ENCODE peak calls at places on chromosomes 11 and 22, in four cellular contexts. One of them, this sample, is unnamed.
A peak's percentile ranks its signal among the peaks of the same experiment; 100 is the strongest.

GRCh38 chr11:2114430-2115241 is 24.6 kb downstream of the IGF2 start:
- DNase-seq in K562: no peak
- DNase-seq in HL-60: no peak
- DNase-seq in GM12878: no peak
- DNase-seq in this sample: no peak

GRCh38 chr11:107196732-107197131 is 178.5 kb upstream of the GUCY1A2 start:
- DNase-seq in GM12878: no peak
- DNase-seq in HL-60: no peak
- DNase-seq in K562: no peak
- DNase-seq in this sample: no peak

GRCh38 chr11:38598413-38598812 is 2000.4 kb upstream of the RAG2 start:
- DNase-seq in K562: no peak
- DNase-seq in GM12878: no peak
- DNase-seq in HL-60: no peak
- DNase-seq in this sample: no peak

GRCh38 chr22:45308624-45309421 is 911 bp upstream of the FAM118A start:
- DNase-seq in HL-60: peak; percentile 49
- DNase-seq in K562: no peak
- DNase-seq in GM12878: no peak
- DNase-seq in this sample: no peak

GRCh38 chr11:44814881-44815592 is 88.3 kb downstream of the TSPAN18 start:
- DNase-seq in K562: no peak
- DNase-seq in GM12878: no peak
- DNase-seq in HL-60: peak; percentile 66
- DNase-seq in this sample: no peak

GRCh38 chr11:16739326-16739875 is 954 bp downstream of the C11orf58 start:
- DNase-seq in HL-60: no peak
- DNase-seq in K562: no peak
- DNase-seq in GM12878: no peak
- DNase-seq in this sample: no peak

GRCh38 chr22:26835929-26836528 is 178.6 kb downstream of the MIAT start:
- DNase-seq in GM12878: no peak
- DNase-seq in K562: peak; percentile 65
- DNase-seq in HL-60: peak; percentile 15
- DNase-seq in this sample: peak; percentile 37

GRCh38 chr11:8207080-8208000 is 38.5 kb upstream of the RIC3 start:
- DNase-seq in K562: no peak
- DNase-seq in GM12878: no peak
- DNase-seq in HL-60: no peak
- DNase-seq in this sample: no peak

GRCh38 chr22:42277988-42278776 is 7.7 kb upstream of the TCF20 start:
- DNase-seq in GM12878: no peak
- DNase-seq in K562: no peak
- DNase-seq in HL-60: no peak
- DNase-seq in this sample: no peak

GRCh38 chr22:46401370-46401769 is 65.9 kb downstream of the TRMU start:
- DNase-seq in K562: no peak
- DNase-seq in GM12878: no peak
- DNase-seq in HL-60: no peak
- DNase-seq in this sample: no peak

GRCh38 chr22:43535741-43536140 is 123.9 kb downstream of the MPPED1 start:
- DNase-seq in GM12878: no peak
- DNase-seq in HL-60: no peak
- DNase-seq in K562: no peak
- DNase-seq in this sample: no peak

GRCh38 chr11:83408946-83409345 is 122.8 kb upstream of the CCDC90B start:
- DNase-seq in HL-60: no peak
- DNase-seq in GM12878: no peak
- DNase-seq in K562: no peak
- DNase-seq in this sample: no peak

GRCh38 chr22:31969789-31970489 is 25.6 kb downstream of the YWHAH start:
- DNase-seq in GM12878: no peak
- DNase-seq in HL-60: peak; percentile 13
- DNase-seq in K562: peak; percentile 58
- DNase-seq in this sample: peak; percentile 73

GRCh38 chr11:114082415-114082748 is 22.9 kb downstream of the ZBTB16 start:
- DNase-seq in HL-60: peak; percentile 80
- DNase-seq in K562: no peak
- DNase-seq in GM12878: no peak
- DNase-seq in this sample: no peak

GRCh38 chr11:65430406-65431217 is 8.0 kb downstream of the NEAT1 start:
- DNase-seq in HL-60: no peak
- DNase-seq in GM12878: no peak
- DNase-seq in K562: no peak
- DNase-seq in this sample: no peak

GRCh38 chr11:88420165-88420781 is 82.7 kb upstream of the CTSC start:
- DNase-seq in HL-60: peak; percentile 39
- DNase-seq in K562: peak; percentile 19
- DNase-seq in GM12878: no peak
- DNase-seq in this sample: no peak

GRCh38 chr11:33687733-33688479 is 12.7 kb downstream of the C11orf91 start:
- DNase-seq in GM12878: peak; percentile 33
- DNase-seq in K562: peak; percentile 48
- DNase-seq in HL-60: no peak
- DNase-seq in this sample: peak; percentile 35

GRCh38 chr22:30605449-30606110 is 1.4 kb upstream of the TCN2 start:
- DNase-seq in HL-60: no peak
- DNase-seq in GM12878: no peak
- DNase-seq in K562: peak; percentile 64
- DNase-seq in this sample: no peak

GRCh38 chr22:49289822-49290221 is 537.9 kb downstream of the BRD1 start:
- DNase-seq in HL-60: no peak
- DNase-seq in GM12878: no peak
- DNase-seq in K562: no peak
- DNase-seq in this sample: no peak

GRCh38 chr11:131748146-131749050 is 378.0 kb downstream of the NTM start:
- DNase-seq in HL-60: peak; percentile 21
- DNase-seq in GM12878: no peak
- DNase-seq in K562: peak; percentile 42
- DNase-seq in this sample: peak; percentile 41

GRCh38 chr22:50473855-50474671 is 772 bp downstream of the SBF1 start:
- DNase-seq in HL-60: no peak
- DNase-seq in K562: peak; percentile 55
- DNase-seq in GM12878: no peak
- DNase-seq in this sample: no peak
- TF ChIP-seq POLR2AphosphoS5 in HL-60: no peak
- TF ChIP-seq POLR2AphosphoS5 in K562: no peak
- TF ChIP-seq POLR2AphosphoS5 in GM12878: no peak
- TF ChIP-seq POLR2AphosphoS5 in this sample: no peak

DNA sequence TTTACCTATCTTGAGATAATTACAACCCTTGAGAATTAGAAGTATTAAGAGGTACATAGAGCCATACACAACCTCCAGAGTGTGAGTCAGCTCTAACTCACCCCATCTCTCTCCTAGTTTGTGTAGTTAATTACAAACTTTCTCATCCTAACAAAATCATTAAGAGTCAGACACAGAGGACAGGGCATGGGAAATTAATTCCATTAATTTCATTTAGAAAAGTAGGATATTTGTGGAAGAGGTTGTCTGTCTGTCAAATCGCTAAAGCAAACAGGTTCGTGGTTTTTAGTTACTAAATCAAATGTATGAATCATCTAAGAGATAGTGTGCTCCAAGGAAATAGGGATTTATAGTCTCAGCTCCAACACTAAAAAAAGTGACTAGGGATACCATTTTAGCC is 1261.4 kb upstream of the TENM4 start:
- DNase-seq in HL-60: no peak
- DNase-seq in K562: no peak
- DNase-seq in GM12878: no peak
- DNase-seq in this sample: no peak
- TF ChIP-seq SPI1 in HL-60: no peak
- TF ChIP-seq SPI1 in K562: no peak
- TF ChIP-seq SPI1 in GM12878: no peak
- TF ChIP-seq SPI1 in this sample: no peak

GRCh38 chr11:110711448-110711775 is 825 bp downstream of the ARHGAP20 start:
- DNase-seq in HL-60: no peak
- DNase-seq in GM12878: no peak
- DNase-seq in K562: no peak
- DNase-seq in this sample: no peak

GRCh38 chr11:110711776-110712642 is at the start of gene ARHGAP20:
- DNase-seq in HL-60: no peak
- DNase-seq in GM12878: no peak
- DNase-seq in K562: peak; percentile 65
- DNase-seq in this sample: peak; percentile 63

GRCh38 chr11:110710520-110711381 is 1.5 kb downstream of the ARHGAP20 start:
- DNase-seq in K562: no peak
- DNase-seq in HL-60: no peak
- DNase-seq in GM12878: no peak
- DNase-seq in this sample: peak; percentile 4

GRCh38 chr11:110713469-110713776 is 1.2 kb upstream of the ARHGAP20 start:
- DNase-seq in GM12878: no peak
- DNase-seq in K562: no peak
- DNase-seq in HL-60: no peak
- DNase-seq in this sample: no peak

GRCh38 chr11:110712643-110713468 is 619 bp upstream of the ARHGAP20 start:
- DNase-seq in HL-60: no peak
- DNase-seq in GM12878: no peak
- DNase-seq in K562: no peak
- DNase-seq in this sample: peak; percentile 3
- TF ChIP-seq POLR2AphosphoS5 in HL-60: no peak
- TF ChIP-seq POLR2AphosphoS5 in GM12878: no peak
- TF ChIP-seq POLR2AphosphoS5 in K562: no peak
- TF ChIP-seq POLR2AphosphoS5 in this sample: no peak

GRCh38 chr11:68564261-68564660 is 103.7 kb downstream of the PPP6R3 start:
- DNase-seq in K562: no peak
- DNase-seq in HL-60: no peak
- DNase-seq in GM12878: no peak
- DNase-seq in this sample: no peak
- TF ChIP-seq SPI1 in K562: no peak
- TF ChIP-seq SPI1 in HL-60: no peak
- TF ChIP-seq SPI1 in GM12878: no peak
- TF ChIP-seq SPI1 in this sample: no peak

GRCh38 chr22:39098576-39098975 is 1.5 kb downstream of the APOBEC3H start:
- DNase-seq in K562: no peak
- DNase-seq in GM12878: no peak
- DNase-seq in HL-60: no peak
- DNase-seq in this sample: no peak

GRCh38 chr22:39095971-39096370 is 1.1 kb upstream of the APOBEC3H start:
- DNase-seq in K562: no peak
- DNase-seq in GM12878: no peak
- DNase-seq in HL-60: no peak
- DNase-seq in this sample: no peak

GRCh38 chr22:39098026-39098425 is 982 bp downstream of the APOBEC3H start:
- DNase-seq in HL-60: no peak
- DNase-seq in K562: no peak
- DNase-seq in GM12878: peak; percentile 76
- DNase-seq in this sample: no peak

GRCh38 chr22:39094717-39095389 is 2.2 kb upstream of the APOBEC3H start:
- DNase-seq in K562: no peak
- DNase-seq in HL-60: no peak
- DNase-seq in GM12878: no peak
- DNase-seq in this sample: no peak

DNA sequence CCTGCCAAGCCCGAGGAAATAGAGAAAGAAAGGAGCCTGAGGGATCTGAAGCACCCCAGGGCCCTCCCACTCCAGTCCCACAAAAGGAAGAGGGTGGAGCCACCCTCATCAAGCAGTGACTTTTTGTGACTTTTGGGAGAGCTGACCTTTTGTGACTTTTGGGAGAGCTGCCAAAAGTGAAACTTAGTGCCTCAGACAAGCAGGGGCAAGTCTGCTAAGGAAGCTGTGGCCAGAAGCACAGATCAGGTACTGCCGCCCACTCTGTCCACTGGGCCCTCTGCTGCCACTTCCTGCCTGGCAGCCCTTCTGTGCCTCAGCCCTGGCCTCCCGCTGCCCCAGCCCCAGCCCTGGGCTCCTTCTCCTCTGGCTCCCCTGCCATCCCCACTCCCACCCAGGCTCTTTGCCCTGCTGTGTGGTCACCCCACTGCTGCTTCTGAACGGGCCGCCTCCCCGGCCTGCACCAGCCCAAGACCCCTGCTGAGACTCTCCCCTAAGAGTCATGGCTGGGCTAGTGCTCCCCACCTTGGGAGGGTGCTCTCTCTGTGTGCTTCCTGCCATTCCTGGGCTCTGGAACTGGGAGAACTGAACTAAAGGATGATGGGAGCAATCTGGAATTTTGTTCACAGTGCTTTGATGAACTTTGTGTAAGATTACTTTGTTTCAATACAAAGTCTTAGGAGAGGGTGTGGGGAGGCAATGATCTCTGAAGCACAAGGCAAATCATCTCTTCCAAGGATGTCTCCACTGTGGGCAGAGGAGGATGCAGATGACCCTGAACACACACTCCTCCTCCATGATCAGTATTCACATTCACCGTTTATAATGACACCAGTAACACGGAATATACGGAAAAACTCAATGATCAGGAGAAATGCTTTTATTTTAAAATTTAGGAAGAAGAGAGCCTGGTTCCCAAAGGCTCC is at the start of gene APOBEC3H:
- DNase-seq in K562: no peak
- DNase-seq in HL-60: no peak
- DNase-seq in GM12878: no peak
- DNase-seq in this sample: no peak
- TF ChIP-seq POLR2AphosphoS5 in K562: no peak
- TF ChIP-seq POLR2AphosphoS5 in HL-60: no peak
- TF ChIP-seq POLR2AphosphoS5 in GM12878: peak; percentile 51
- TF ChIP-seq POLR2AphosphoS5 in this sample: no peak

GRCh38 chr11:56716379-56716854 is 17.5 kb downstream of the OR9G1 start:
- DNase-seq in GM12878: no peak
- DNase-seq in K562: no peak
- DNase-seq in HL-60: no peak
- DNase-seq in this sample: no peak
- TF ChIP-seq SPI1 in GM12878: no peak
- TF ChIP-seq SPI1 in K562: no peak
- TF ChIP-seq SPI1 in HL-60: no peak
- TF ChIP-seq SPI1 in this sample: no peak

This sample was measured in GM12891.